ENCODE peak calls at places on chromosomes 3 and 15, in four cellular contexts. One of them, this sample, is unnamed.

GRCh38 chr15:100383302-100384107 is 41.7 kb upstream of the ADAMTS17 start:
- DNase-seq in hypothalamus: no peak
- DNase-seq in memory B cell: no peak
- DNase-seq in head of caudate nucleus: no peak
- DNase-seq in this sample: peak; percentile 29

GRCh38 chr3:128847631-128848370 is 31.6 kb upstream of the ACAD9 start:
- DNase-seq in hypothalamus: no peak
- DNase-seq in head of caudate nucleus: no peak
- DNase-seq in memory B cell: no peak
- DNase-seq in this sample: no peak

GRCh38 chr15:74657846-74658245 is 38.0 kb downstream of the EDC3 start:
- DNase-seq in head of caudate nucleus: no peak
- DNase-seq in memory B cell: no peak
- DNase-seq in hypothalamus: no peak
- DNase-seq in this sample: no peak

GRCh38 chr3:197592361-197593045 is 36.7 kb upstream of the BDH1 start:
- DNase-seq in memory B cell: no peak
- DNase-seq in head of caudate nucleus: no peak
- DNase-seq in hypothalamus: no peak
- DNase-seq in this sample: no peak

GRCh38 chr3:24586920-24587319 is 92.3 kb upstream of the THRB start:
- DNase-seq in hypothalamus: no peak
- DNase-seq in memory B cell: no peak
- DNase-seq in head of caudate nucleus: no peak
- DNase-seq in this sample: no peak

GRCh38 chr3:126146525-126147146 is 33.8 kb downstream of the ALDH1L1 start:
- DNase-seq in hypothalamus: no peak
- DNase-seq in head of caudate nucleus: no peak
- DNase-seq in memory B cell: peak; percentile 8
- DNase-seq in this sample: no peak

GRCh38 chr3:115814778-115815380 is 191.6 kb downstream of the GAP43 start:
- DNase-seq in head of caudate nucleus: peak; percentile 81
- DNase-seq in hypothalamus: peak; percentile 64
- DNase-seq in memory B cell: peak; percentile 66
- DNase-seq in this sample: peak; percentile 85

GRCh38 chr3:171459942-171460225 is 321 bp downstream of the TNIK start:
- DNase-seq in hypothalamus: no peak
- DNase-seq in memory B cell: no peak
- DNase-seq in head of caudate nucleus: peak; percentile 24
- DNase-seq in this sample: no peak

GRCh38 chr3:129485681-129486056 is 42.8 kb upstream of the RHO start:
- DNase-seq in hypothalamus: peak; percentile 65
- DNase-seq in head of caudate nucleus: peak; percentile 59
- DNase-seq in memory B cell: no peak
- DNase-seq in this sample: peak; percentile 15

GRCh38 chr15:75785771-75786563 is 57.3 kb upstream of the UBE2Q2 start:
- DNase-seq in hypothalamus: no peak
- DNase-seq in head of caudate nucleus: no peak
- DNase-seq in memory B cell: no peak
- DNase-seq in this sample: peak; percentile 41

GRCh38 chr3:188553569-188553968 is 399.6 kb downstream of the LPP start:
- DNase-seq in memory B cell: no peak
- DNase-seq in hypothalamus: no peak
- DNase-seq in head of caudate nucleus: peak; percentile 27
- DNase-seq in this sample: no peak

GRCh38 chr3:192092388-192093005 is 631.5 kb downstream of the PYDC2 start:
- DNase-seq in memory B cell: no peak
- DNase-seq in head of caudate nucleus: no peak
- DNase-seq in hypothalamus: no peak
- DNase-seq in this sample: no peak

GRCh38 chr3:69113536-69113935 is 8.9 kb downstream of the LMOD3 start:
- DNase-seq in hypothalamus: no peak
- DNase-seq in memory B cell: no peak
- DNase-seq in head of caudate nucleus: no peak
- DNase-seq in this sample: no peak

GRCh38 chr3:138774529-138775253 is 60.0 kb downstream of the PIK3CB start:
- DNase-seq in head of caudate nucleus: peak; percentile 90
- DNase-seq in memory B cell: no peak
- DNase-seq in hypothalamus: peak; percentile 77
- DNase-seq in this sample: peak; percentile 85

GRCh38 chr15:98134875-98135274 is 174.4 kb downstream of the ARRDC4 start:
- DNase-seq in hypothalamus: no peak
- DNase-seq in memory B cell: no peak
- DNase-seq in head of caudate nucleus: no peak
- DNase-seq in this sample: no peak

This sample was measured in cerebellar cortex.